ENCODE peak calls at places on chromosome 2, in seven cellular contexts. E, W, B, S, Q, A and H are unnamed samples.

GRCh38 chr2:218369374-218369773 is 12.7 kb upstream of the SLC11A1 start:
- DNase-seq in A (no peak), E (no peak), S (no peak), W (no peak), Q (no peak), B (no peak), H (no peak)

GRCh38 chr2:226716126-226716525 is 83.5 kb downstream of the IRS1 start:
- DNase-seq in W (no peak), E (no peak), S (no peak), Q (no peak), B (no peak), A (no peak), H (no peak)

GRCh38 chr2:151200844-151201243 is 60.8 kb downstream of the RBM43 start:
- DNase-seq in Q (no peak), B (no peak), E (no peak), W (no peak), S (no peak), A (no peak), H (no peak)

GRCh38 chr2:196415384-196415783 is 224.1 kb upstream of the CCDC150 start:
- DNase-seq in E (no peak), W (no peak), A (no peak), B (no peak), S (no peak), Q (no peak), H (no peak)

GRCh38 chr2:65382323-65382722 is 50.1 kb downstream of the SPRED2 start:
- DNase-seq in W (no peak), E (no peak), S (no peak), Q (no peak), A (no peak), B (no peak), H (no peak)

GRCh38 chr2:58376592-58376991 is 135.5 kb upstream of the FANCL start:
- DNase-seq in A (no peak), E (no peak), S (no peak), B (peak), Q (no peak), W (no peak), H (no peak)

GRCh38 chr2:227890495-227891079 is 19.2 kb downstream of the DAW1 start:
- DNase-seq in B (peak), S (no peak), E (peak), A (peak), Q (peak), W (peak), H (peak)

GRCh38 chr2:4549811-4550210 is 846.4 kb downstream of the DCDC2C start:
- DNase-seq in W (no peak), A (no peak), S (no peak), B (no peak), Q (no peak), E (no peak), H (no peak)

GRCh38 chr2:24164416-24164973 is 10.4 kb upstream of the FAM228A start:
- DNase-seq in S (peak), W (peak), Q (peak), B (peak), E (peak), A (peak), H (no peak)

GRCh38 chr2:146572598-146572997 is 1272.2 kb upstream of the ACVR2A start:
- DNase-seq in S (no peak), W (no peak), E (no peak), Q (no peak), B (no peak), A (no peak), H (no peak)

GRCh38 chr2:165874445-165875039 is 79.0 kb downstream of the TTC21B start:
- DNase-seq in B (peak), Q (peak), A (peak), S (no peak), E (peak), W (peak), H (peak)

GRCh38 chr2:42618972-42619371 is 50.5 kb downstream of the MTA3 start:
- DNase-seq in Q (no peak), E (no peak), S (no peak), W (no peak), A (no peak), B (no peak), H (no peak)

GRCh38 chr2:191228861-191229260 is 16.3 kb upstream of the MYO1B start:
- DNase-seq in W (no peak), S (no peak), Q (no peak), B (no peak), E (no peak), A (no peak), H (no peak)

GRCh38 chr2:191225126-191225525 is 20.1 kb upstream of the MYO1B start:
- DNase-seq in S (no peak), A (no peak), E (no peak), W (no peak), Q (no peak), B (no peak), H (no peak)

GRCh38 chr2:191228333-191228732 is 16.9 kb upstream of the MYO1B start:
- DNase-seq in E (no peak), B (no peak), A (no peak), Q (no peak), W (no peak), S (no peak), H (no peak)

GRCh38 chr2:191225690-191226089 is 19.5 kb upstream of the MYO1B start:
- DNase-seq in W (no peak), B (no peak), S (no peak), Q (no peak), A (no peak), E (no peak), H (no peak)

GRCh38 chr2:191226196-191226595 is 19.0 kb upstream of the MYO1B start:
- DNase-seq in E (no peak), Q (no peak), A (no peak), W (no peak), B (no peak), S (no peak), H (no peak)
- TF ChIP-seq JUND in E (no peak), Q (no peak), A (no peak), W (no peak), B (no peak), S (no peak), H (no peak)

GRCh38 chr2:1603059-1603458 is 141.3 kb downstream of the PXDN start:
- DNase-seq in S (no peak), W (no peak), E (no peak), A (no peak), Q (no peak), B (no peak), H (no peak)

GRCh38 chr2:1605659-1606400 is 138.5 kb downstream of the PXDN start:
- DNase-seq in Q (peak), E (no peak), S (no peak), B (no peak), A (no peak), W (no peak), H (no peak)

GRCh38 chr2:1606421-1607235 is 137.7 kb downstream of the PXDN start:
- DNase-seq in S (no peak), B (no peak), A (no peak), W (no peak), Q (peak), E (no peak), H (no peak)

GRCh38 chr2:1603521-1603920 is 140.8 kb downstream of the PXDN start:
- DNase-seq in S (no peak), A (no peak), Q (no peak), W (no peak), E (no peak), B (no peak), H (no peak)

DNA sequence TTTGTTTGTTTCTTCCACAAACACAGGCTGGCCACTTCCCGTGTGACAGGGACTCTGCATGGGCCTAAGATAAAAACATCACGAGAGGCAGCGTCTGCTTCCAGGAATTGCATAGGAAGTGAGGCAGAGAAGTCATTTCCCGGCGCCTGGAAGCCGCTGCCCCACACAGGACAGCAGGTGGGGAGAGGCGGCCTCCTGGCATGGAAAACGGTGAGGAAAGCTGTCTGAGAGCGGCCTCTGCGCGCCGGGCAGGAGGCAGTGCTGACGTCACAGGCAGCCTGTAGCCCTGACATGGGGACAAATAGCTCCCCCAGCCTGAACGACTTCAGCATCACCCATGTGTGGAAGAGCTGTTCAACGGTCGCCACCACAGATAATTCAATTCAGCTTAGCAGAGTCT is 139.2 kb downstream of the PXDN start:
- DNase-seq in B (no peak), S (no peak), E (no peak), Q (peak), A (no peak), W (no peak), H (no peak)
- TF ChIP-seq JUND in B (no peak), S (no peak), E (no peak), Q (no peak), A (no peak), W (no peak), H (no peak)

GRCh38 chr2:101961287-101962242 is 30.2 kb upstream of the IL1R2 start:
- DNase-seq in A (no peak), B (no peak), Q (no peak), E (peak), S (no peak), W (no peak), H (no peak)
- TF ChIP-seq JUND in A (no peak), B (no peak), Q (no peak), E (peak), S (no peak), W (no peak), H (no peak)

GRCh38 chr2:85255456-85255812 is 72.4 kb downstream of the TGOLN2 start:
- DNase-seq in E (no peak), W (no peak), S (no peak), B (no peak), A (no peak), Q (peak), H (no peak)
- TF ChIP-seq JUND in E (no peak), W (no peak), S (no peak), B (no peak), A (no peak), Q (no peak), H (no peak)

DNA sequence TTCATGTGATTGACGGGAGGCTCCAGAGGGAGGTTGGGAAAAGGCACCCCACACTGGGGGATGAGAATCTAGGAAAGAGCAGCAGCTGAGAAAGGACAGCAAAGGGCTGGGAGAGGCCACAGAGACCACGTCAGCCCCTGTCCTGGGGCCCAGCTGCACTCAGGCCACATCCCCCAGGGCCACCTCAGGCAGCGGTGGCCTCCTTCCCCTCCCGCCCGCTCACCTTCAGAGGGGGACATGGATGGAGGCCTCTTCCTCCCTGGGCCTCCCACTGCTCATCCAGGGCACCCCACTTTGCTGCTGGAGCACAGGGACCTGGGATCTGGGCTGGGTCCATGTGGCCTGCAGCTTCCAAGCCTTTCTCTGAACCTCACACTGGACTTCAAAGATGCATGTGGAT is 199.8 kb upstream of the HDAC4 start:
- DNase-seq in A (no peak), W (no peak), B (no peak), E (no peak), S (no peak), Q (no peak), H (no peak)
- TF ChIP-seq JUND in A (no peak), W (no peak), B (no peak), E (no peak), S (no peak), Q (no peak), H (no peak)

GRCh38 chr2:201994973-201995638 is 38.5 kb upstream of the FZD7 start:
- DNase-seq in S (no peak), E (no peak), W (no peak), B (no peak), Q (no peak), A (no peak), H (no peak)

GRCh38 chr2:201996006-201996405 is 37.6 kb upstream of the FZD7 start:
- DNase-seq in E (no peak), Q (no peak), S (peak), W (no peak), A (no peak), B (no peak), H (no peak)

GRCh38 chr2:201992960-201993359 is 40.7 kb upstream of the FZD7 start:
- DNase-seq in B (no peak), A (no peak), E (no peak), S (no peak), W (no peak), Q (no peak), H (no peak)

GRCh38 chr2:201999289-201999688 is 34.4 kb upstream of the FZD7 start:
- DNase-seq in S (no peak), A (no peak), Q (no peak), W (no peak), B (no peak), E (no peak), H (no peak)

DNA sequence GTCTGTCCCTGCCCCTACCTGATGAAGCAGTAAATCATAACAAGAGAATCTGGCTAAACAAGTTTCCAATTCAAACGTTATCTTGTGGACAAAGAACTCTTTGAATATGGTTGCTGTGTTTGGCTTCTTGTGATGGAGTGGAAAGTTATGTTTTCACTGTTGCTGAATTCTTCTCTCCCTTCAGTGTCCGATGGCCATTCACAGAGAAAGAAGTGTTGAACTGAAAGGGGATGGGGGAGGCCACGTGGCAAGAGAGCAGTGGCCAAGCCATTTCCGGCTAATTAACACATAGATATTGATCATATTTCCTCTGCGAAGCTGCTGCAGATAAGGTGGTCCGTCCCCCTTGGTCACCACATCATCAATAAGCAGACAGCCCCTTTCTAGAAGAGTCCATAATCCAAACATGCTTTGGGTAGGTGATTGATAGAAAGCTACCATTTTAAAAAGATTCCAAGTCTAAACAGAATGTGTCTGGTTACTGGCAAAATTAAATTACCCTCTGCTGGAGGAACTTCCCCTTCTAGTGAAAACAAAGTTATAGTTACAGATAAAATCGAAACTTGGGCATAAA is 36.9 kb upstream of the FZD7 start:
- DNase-seq in Q (peak), B (no peak), S (no peak), W (no peak), E (no peak), A (no peak), H (no peak)
- TF ChIP-seq JUND in Q (no peak), B (no peak), S (no peak), W (no peak), E (no peak), A (no peak), H (no peak)

DNA sequence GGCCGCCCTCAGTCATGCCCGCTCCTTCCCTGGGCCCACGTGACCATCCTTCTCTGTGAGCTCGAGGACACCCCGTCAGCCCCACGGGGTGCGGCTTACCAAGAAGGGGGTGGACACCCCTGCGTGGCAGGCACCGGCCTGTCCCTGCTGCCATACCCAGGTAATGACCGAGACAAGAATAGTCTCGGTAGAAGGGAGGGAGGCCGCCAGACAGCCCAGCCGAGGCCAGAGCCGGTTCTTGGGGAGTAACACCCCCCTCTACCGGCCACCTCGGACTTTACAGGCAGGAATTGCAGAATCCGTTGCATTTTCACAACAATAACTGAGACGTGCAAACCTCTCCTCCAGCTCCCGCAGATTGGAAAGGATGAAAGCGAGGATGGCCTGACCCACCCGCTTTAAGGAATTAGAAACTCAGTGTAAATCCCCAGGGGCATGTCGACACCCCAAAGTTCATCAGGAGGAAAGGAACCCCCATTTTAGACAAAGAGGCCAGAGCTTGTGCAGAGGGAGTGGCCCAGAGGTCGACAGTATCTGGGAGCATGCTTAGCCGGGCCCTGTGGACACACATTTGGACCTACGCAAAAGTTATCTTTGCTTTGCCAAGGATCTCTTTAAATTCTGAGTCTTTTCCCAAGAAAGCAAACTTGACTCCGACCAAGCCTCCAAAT is 60.1 kb upstream of the GLI2 start:
- DNase-seq in B (peak), Q (peak), W (peak), E (peak), S (peak), A (no peak), H (peak)
- TF ChIP-seq JUND in B (no peak), Q (no peak), W (no peak), E (no peak), S (no peak), A (no peak), H (no peak)